ENCODE peak calls at places on chromosomes 6 and 20, in five cellular contexts. C is dorsolateral prefrontal cortex, V is AG04450, E is Calu3, K is nephron progenitor cell. L is an unnamed sample.

GRCh38 chr20:49893242-49894072 is 21.9 kb downstream of the SPATA2 start:
- DNase-seq in K (no peak), V (no peak), C (peak; percentile 56), E (no peak), L (no peak)

GRCh38 chr6:79604583-79605037 is 26.5 kb upstream of the SH3BGRL2 start:
- DNase-seq in K (no peak), E (no peak), V (peak; percentile 16), C (peak; percentile 49), L (no peak)

GRCh38 chr6:36493859-36494258 is 51.1 kb downstream of the KCTD20 start:
- DNase-seq in V (no peak), K (no peak), E (no peak), C (no peak), L (no peak)

GRCh38 chr6:81451787-81452186 is 300.7 kb downstream of the TENT5A start:
- DNase-seq in E (peak; percentile 16), V (peak; percentile 85), C (no peak), K (no peak), L (no peak)

GRCh38 chr6:159203304-159204005 is 34.3 kb downstream of the FNDC1 start:
- DNase-seq in K (no peak), V (peak; percentile 69), C (no peak), E (no peak), L (no peak)

GRCh38 chr20:55354700-55355099 is 650.6 kb downstream of the CBLN4 start:
- DNase-seq in C (no peak), K (no peak), E (no peak), V (no peak), L (no peak)

GRCh38 chr6:133358598-133358997 is 117.4 kb downstream of the EYA4 start:
- DNase-seq in E (no peak), C (no peak), V (no peak), K (no peak), L (no peak)

GRCh38 chr6:25248100-25248499 is 31.1 kb upstream of the CARMIL1 start:
- DNase-seq in V (peak; percentile 6), C (no peak), E (no peak), K (no peak), L (no peak)

GRCh38 chr20:44745560-44746366 is at the start of gene KCNK15:
- DNase-seq in V (no peak), K (peak; percentile 62), C (no peak), E (peak; percentile 38), L (peak; percentile 30)

GRCh38 chr20:10376271-10377075 is 57.5 kb downstream of the MKKS start:
- DNase-seq in E (no peak), V (no peak), C (no peak), K (no peak), L (no peak)

GRCh38 chr6:52417675-52418111 is 2.4 kb upstream of the EFHC1 start:
- DNase-seq in C (no peak), K (no peak), V (no peak), E (no peak), L (no peak)

GRCh38 chr6:89180112-89180511 is 34.3 kb downstream of the PM20D2 start:
- DNase-seq in K (no peak), C (no peak), E (no peak), V (no peak), L (no peak)

GRCh38 chr6:163261361-163261760 is 153.2 kb upstream of the QKI start:
- DNase-seq in E (no peak), C (no peak), K (no peak), V (no peak), L (no peak)

GRCh38 chr6:124994648-124995047 is 32.4 kb downstream of the RNF217 start:
- DNase-seq in V (no peak), K (no peak), E (no peak), C (no peak), L (no peak)

GRCh38 chr6:37473364-37474095 is 26.2 kb downstream of the CCDC167 start:
- DNase-seq in K (no peak), V (no peak), C (no peak), E (no peak), L (no peak)

GRCh38 chr6:144758602-144759001 is 473.5 kb downstream of the UTRN start:
- DNase-seq in V (no peak), E (no peak), K (no peak), C (no peak), L (no peak)

GRCh38 chr6:75155586-75155985 is 50.3 kb downstream of the COL12A1 start:
- DNase-seq in K (peak; percentile 3), C (no peak), E (no peak), V (no peak), L (no peak)

GRCh38 chr6:25014806-25015560 is 79.2 kb upstream of the RIPOR2 start:
- DNase-seq in E (no peak), V (peak; percentile 18), K (no peak), C (peak; percentile 43), L (peak; percentile 18)

GRCh38 chr20:37531856-37532255 is 4.2 kb upstream of the BLCAP start:
- DNase-seq in V (no peak), C (no peak), K (no peak), E (no peak), L (no peak)

GRCh38 chr20:63107449-63108200 is 100.9 kb upstream of the BHLHE23 start:
- DNase-seq in V (no peak), K (no peak), E (no peak), C (no peak), L (no peak)

GRCh38 chr20:1993986-1994385 is at the start of gene PDYN:
- DNase-seq in K (peak; percentile 24), C (no peak), V (no peak), E (no peak), L (no peak)

GRCh38 chr6:3227363-3228045 is at the start of gene TUBB2B:
- DNase-seq in V (no peak), K (peak; percentile 90), C (peak; percentile 66), E (peak; percentile 16), L (peak; percentile 75)

GRCh38 chr6:132708771-132709170 is 5.1 kb downstream of the VNN1 start:
- DNase-seq in C (no peak), E (no peak), V (no peak), K (no peak), L (no peak)

GRCh38 chr20:7458459-7458858 is 481.8 kb downstream of the HAO1 start:
- DNase-seq in V (no peak), K (no peak), E (no peak), C (no peak), L (no peak)

GRCh38 chr20:33561981-33562601 is 72.2 kb downstream of the CBFA2T2 start:
- DNase-seq in E (peak; percentile 86), C (no peak), K (no peak), V (peak; percentile 81), L (no peak)

GRCh38 chr20:7586481-7586880 is 353.8 kb downstream of the HAO1 start:
- DNase-seq in K (no peak), V (no peak), E (no peak), C (no peak), L (no peak)

GRCh38 chr6:63573899-63574553 is 1.7 kb downstream of the LOC128125822 start:
- DNase-seq in E (peak; percentile 79), K (peak; percentile 40), V (no peak), C (no peak), L (peak; percentile 42)

GRCh38 chr6:77401231-77401630 is 62.1 kb downstream of the HTR1B start:
- DNase-seq in E (no peak), V (no peak), K (no peak), C (no peak), L (no peak)

GRCh38 chr6:111462770-111463391 is 20.1 kb downstream of the REV3L start:
- DNase-seq in K (no peak), V (no peak), E (no peak), C (no peak), L (no peak)

GRCh38 chr6:29834564-29835436 is 7.2 kb downstream of the HLA-G start:
- DNase-seq in C (no peak), E (peak; percentile 73), K (peak; percentile 75), V (no peak), L (peak; percentile 64)

GRCh38 chr6:107655245-107655644 is 165.3 kb downstream of the SOBP start:
- DNase-seq in K (no peak), E (no peak), C (no peak), V (no peak), L (peak; percentile 46)

GRCh38 chr6:69026243-69026642 is 391.2 kb downstream of the ADGRB3 start:
- DNase-seq in E (no peak), C (no peak), V (no peak), K (no peak), L (no peak)

GRCh38 chr20:32742322-32743236 is 688 bp downstream of the COMMD7 start:
- DNase-seq in V (no peak), C (no peak), K (no peak), E (no peak), L (no peak)

GRCh38 chr6:116974526-116974925 is 97.5 kb downstream of the RFX6 start:
- DNase-seq in E (no peak), V (no peak), K (no peak), C (no peak), L (no peak)

GRCh38 chr6:21587182-21587924 is 6.2 kb upstream of the SOX4 start:
- DNase-seq in K (peak; percentile 66), C (peak; percentile 60), V (no peak), E (peak; percentile 79), L (peak; percentile 70)

GRCh38 chr20:36824142-36824940 is 50.8 kb upstream of the DSN1 start:
- DNase-seq in C (no peak), K (no peak), E (no peak), V (no peak), L (no peak)

GRCh38 chr20:34708621-34709043 is 4.5 kb downstream of the TP53INP2 start:
- DNase-seq in C (peak; percentile 44), E (peak; percentile 84), K (peak; percentile 62), V (no peak), L (peak; percentile 61)
- TF ChIP-seq CTCF in C (peak; percentile 67), E (peak; percentile 80), K (peak; percentile 40), V (peak; percentile 52), L (peak; percentile 44)

GRCh38 chr6:16761469-16762264 is 407 bp upstream of the ATXN1 start:
- DNase-seq in K (peak; percentile 82), V (peak; percentile 80), C (peak; percentile 84), E (peak; percentile 86), L (peak; percentile 74)
- TF ChIP-seq CTCF in K (no peak), V (no peak), C (peak; percentile 15), E (no peak), L (no peak)

DNA sequence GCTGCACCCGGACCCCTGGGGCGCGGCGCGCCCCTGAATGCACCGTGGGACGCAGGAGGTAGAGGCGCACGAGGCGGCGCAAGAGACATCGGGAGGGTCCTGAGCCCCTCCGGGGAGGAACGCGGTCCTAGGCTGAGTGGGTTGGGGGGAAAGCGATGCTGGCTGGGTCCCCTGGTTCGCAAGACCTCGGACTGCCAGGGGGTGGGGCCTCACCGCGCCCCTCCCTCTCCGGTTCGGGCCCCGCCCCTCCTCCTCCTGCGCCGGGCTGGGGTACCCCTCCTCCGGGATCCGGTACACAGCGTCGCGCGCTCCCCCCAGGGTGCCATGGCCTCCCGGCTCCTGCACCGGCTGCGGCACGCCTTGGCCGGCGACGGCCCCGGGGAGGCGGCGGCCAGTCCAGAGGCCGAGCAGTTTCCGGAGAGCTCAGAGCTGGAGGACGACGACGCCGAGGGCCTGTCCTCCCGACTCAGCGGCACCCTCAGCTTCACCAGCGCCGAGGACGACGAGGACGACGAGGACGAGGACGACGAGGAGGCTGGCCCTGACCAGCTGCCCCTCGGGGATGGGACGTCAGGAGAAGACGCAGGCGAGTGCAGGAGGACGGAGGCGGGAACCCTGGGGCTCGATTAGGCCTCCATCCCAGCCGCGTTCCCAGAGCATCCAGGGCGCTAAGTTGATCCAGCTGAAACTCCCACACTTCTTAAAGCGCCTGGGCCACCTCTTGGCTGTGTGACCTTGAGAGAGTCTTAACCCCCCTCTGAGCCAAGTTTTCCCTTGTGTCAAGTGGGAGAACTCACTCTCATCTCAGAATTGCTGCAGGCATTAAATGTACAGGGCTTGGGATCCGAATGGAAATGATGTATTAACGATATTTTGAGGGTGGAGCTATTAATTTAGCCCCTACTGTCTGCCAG is 541 bp downstream of the SNX21 start:
- DNase-seq in C (peak; percentile 70), K (peak; percentile 78), E (peak; percentile 83), V (no peak), L (peak; percentile 70)
- TF ChIP-seq CTCF in C (no peak), K (no peak), E (no peak), V (no peak), L (no peak)

GRCh38 chr6:57086843-57087242 is 3.1 kb upstream of the ZNF451 start:
- DNase-seq in E (no peak), C (no peak), K (no peak), V (no peak), L (no peak)
- TF ChIP-seq CTCF in E (no peak), C (no peak), K (no peak), V (no peak), L (no peak)

L was measured in endothelial cell.